ENCODE peak calls at places on chromosome 19, in four cellular contexts. P is esophagus muscularis mucosa, Q is prostate gland, C is endothelial cell of umbilical vein. U is an unnamed sample.

GRCh38 chr19:37994823-37995130 is 87.8 kb downstream of the SIPA1L3 start:
- DNase-seq in P (no peak), Q (no peak), C (no peak), U (no peak)

GRCh38 chr19:56837004-56837403 is 3.5 kb downstream of the PEG3 start:
- DNase-seq in P (no peak), Q (no peak), C (no peak), U (no peak)

GRCh38 chr19:15781659-15782058 is 5.8 kb upstream of the OR10H5 start:
- DNase-seq in P (no peak), Q (no peak), C (no peak), U (no peak)

GRCh38 chr19:45217193-45217956 is 27.8 kb downstream of the EXOC3L2 start:
- DNase-seq in P (no peak), Q (no peak), C (no peak), U (peak; percentile 46)

GRCh38 chr19:54190942-54191670 is at the start of gene TSEN34:
- DNase-seq in P (no peak), Q (peak; percentile 88), C (no peak), U (peak; percentile 88)

GRCh38 chr19:10654610-10655456 is 687 bp downstream of the ILF3 start:
- DNase-seq in P (no peak), Q (peak; percentile 37), C (peak; percentile 34), U (peak; percentile 95)

GRCh38 chr19:45972944-45973525 is 630 bp downstream of the NOVA2 start:
- DNase-seq in P (no peak), Q (no peak), C (no peak), U (no peak)

GRCh38 chr19:39971380-39971841 is 446 bp downstream of the PSMC4 start:
- DNase-seq in P (no peak), Q (no peak), C (peak; percentile 8), U (peak; percentile 35)

GRCh38 chr19:27671876-27672275 is 1541.1 kb downstream of the UQCRFS1 start:
- DNase-seq in P (no peak), Q (no peak), C (no peak), U (no peak)

GRCh38 chr19:56837892-56838679 is 2.4 kb downstream of the PEG3 start:
- DNase-seq in P (no peak), Q (peak; percentile 59), C (no peak), U (no peak)

GRCh38 chr19:40604647-40605200 is 3.6 kb downstream of the LTBP4 start:
- DNase-seq in P (no peak), Q (no peak), C (no peak), U (no peak)

GRCh38 chr19:41430907-41431306 is 3.7 kb upstream of the B3GNT8 start:
- DNase-seq in P (no peak), Q (no peak), C (no peak), U (no peak)

GRCh38 chr19:34075661-34076091 is 96.6 kb upstream of the LSM14A start:
- DNase-seq in P (no peak), Q (no peak), C (no peak), U (no peak)

GRCh38 chr19:8648240-8648639 is 17.8 kb downstream of the NFILZ start:
- DNase-seq in P (no peak), Q (no peak), C (no peak), U (no peak)

GRCh38 chr19:9721861-9722260 is 46.7 kb downstream of the ZNF846 start:
- DNase-seq in P (no peak), Q (no peak), C (no peak), U (peak; percentile 23)

GRCh38 chr19:56066152-56067023 is 54.7 kb downstream of the ZNF787 start:
- DNase-seq in P (no peak), Q (peak; percentile 44), C (peak; percentile 54), U (peak; percentile 82)

GRCh38 chr19:11651062-11651461 is 53.8 kb downstream of the ZNF627 start:
- DNase-seq in P (no peak), Q (no peak), C (no peak), U (no peak)

GRCh38 chr19:32864318-32865007 is 5.1 kb downstream of the SLC7A9 start:
- DNase-seq in P (no peak), Q (no peak), C (no peak), U (no peak)

GRCh38 chr19:14580623-14581237 is 2.2 kb upstream of the CLEC17A start:
- DNase-seq in P (no peak), Q (no peak), C (no peak), U (no peak)

GRCh38 chr19:28288850-28289249 is 924.1 kb downstream of the UQCRFS1 start:
- DNase-seq in P (no peak), Q (no peak), C (no peak), U (peak; percentile 3)

GRCh38 chr19:37565370-37565669 is 29.3 kb downstream of the ZNF571 start:
- DNase-seq in P (no peak), Q (no peak), C (no peak), U (no peak)

GRCh38 chr19:53518061-53518460 is 19.9 kb upstream of the ZNF331 start:
- DNase-seq in P (no peak), Q (no peak), C (no peak), U (no peak)

GRCh38 chr19:27746691-27747380 is 1466.1 kb downstream of the UQCRFS1 start:
- DNase-seq in P (peak; percentile 86), Q (peak; percentile 34), C (no peak), U (peak; percentile 77)

GRCh38 chr19:38975214-38975860 is at the start of gene FBXO17:
- DNase-seq in P (no peak), Q (peak; percentile 42), C (peak; percentile 53), U (peak; percentile 70)

GRCh38 chr19:58325623-58326022 is 1.2 kb upstream of the ZSCAN22 start:
- DNase-seq in P (no peak), Q (no peak), C (no peak), U (no peak)

GRCh38 chr19:40411958-40412499 is 1.1 kb downstream of the PRX start:
- DNase-seq in P (no peak), Q (no peak), C (no peak), U (no peak)

GRCh38 chr19:28386080-28386869 is 826.7 kb downstream of the UQCRFS1 start:
- DNase-seq in P (no peak), Q (no peak), C (no peak), U (no peak)

GRCh38 chr19:3746371-3747056 is 15.0 kb downstream of the APBA3 start:
- DNase-seq in P (no peak), Q (no peak), C (no peak), U (no peak)

GRCh38 chr19:55443045-55443823 is at the start of gene SHISA7:
- DNase-seq in P (no peak), Q (no peak), C (no peak), U (peak; percentile 69)

GRCh38 chr19:41877490-41877876 is 404 bp downstream of the CD79A start:
- DNase-seq in P (no peak), Q (no peak), C (no peak), U (no peak)

GRCh38 chr19:810077-810855 is 11.5 kb downstream of the PLPPR3 start:
- DNase-seq in P (no peak), Q (no peak), C (no peak), U (peak; percentile 21)

GRCh38 chr19:58569191-58569942 is 3.8 kb downstream of the MZF1 start:
- DNase-seq in P (no peak), Q (no peak), C (no peak), U (no peak)

GRCh38 chr19:43316591-43317319 is 36.7 kb upstream of the CD177 start:
- DNase-seq in P (no peak), Q (no peak), C (no peak), U (peak; percentile 62)

GRCh38 chr19:7559102-7559501 is 23.6 kb downstream of the PNPLA6 start:
- DNase-seq in P (no peak), Q (no peak), C (no peak), U (no peak)

GRCh38 chr19:3547301-3547731 is 8.3 kb downstream of the TEKTIP1 start:
- DNase-seq in P (no peak), Q (no peak), C (no peak), U (no peak)

GRCh38 chr19:43078311-43078710 is 4.2 kb downstream of the PSG2 start:
- DNase-seq in P (no peak), Q (no peak), C (no peak), U (no peak)

GRCh38 chr19:7916137-7916907 is 1.7 kb downstream of the TGFBR3L start:
- DNase-seq in P (no peak), Q (no peak), C (no peak), U (peak; percentile 71)

GRCh38 chr19:46739290-46739771 is 6.5 kb upstream of the FKRP start:
- DNase-seq in P (peak; percentile 94), Q (no peak), C (no peak), U (no peak)

GRCh38 chr19:44623080-44623479 is 9.7 kb downstream of the IGSF23 start:
- DNase-seq in P (no peak), Q (no peak), C (peak; percentile 80), U (no peak)

GRCh38 chr19:18839465-18840287 is 7.9 kb downstream of the UPF1 start:
- DNase-seq in P (no peak), Q (no peak), C (peak; percentile 14), U (peak; percentile 43)

GRCh38 chr19:18841400-18841799 is 9.6 kb downstream of the UPF1 start:
- DNase-seq in P (no peak), Q (no peak), C (no peak), U (no peak)

GRCh38 chr19:18840288-18841260 is 8.8 kb downstream of the UPF1 start:
- DNase-seq in P (no peak), Q (no peak), C (no peak), U (no peak)

GRCh38 chr19:18843960-18844359 is 12.2 kb downstream of the UPF1 start:
- DNase-seq in P (no peak), Q (no peak), C (no peak), U (no peak)

GRCh38 chr19:18842166-18842565 is 10.4 kb downstream of the UPF1 start:
- DNase-seq in P (no peak), Q (no peak), C (no peak), U (no peak)
- TF ChIP-seq POLR2AphosphoS5 in P (no peak), Q (no peak), C (no peak), U (no peak)

GRCh38 chr19:36054733-36055686 is at the start of gene WDR62:
- DNase-seq in P (no peak), Q (peak; percentile 92), C (no peak), U (peak; percentile 96)
- TF ChIP-seq POLR2AphosphoS5 in P (no peak), Q (no peak), C (peak; percentile 35), U (peak; percentile 64)

GRCh38 chr19:49551531-49551930 is 23.7 kb downstream of the RCN3 start:
- DNase-seq in P (no peak), Q (no peak), C (no peak), U (no peak)
- TF ChIP-seq POLR2AphosphoS5 in P (no peak), Q (no peak), C (no peak), U (no peak)

GRCh38 chr19:49017666-49018351 is 918 bp upstream of the LHB start:
- DNase-seq in P (no peak), Q (no peak), C (peak; percentile 70), U (peak; percentile 83)
- TF ChIP-seq POLR2AphosphoS5 in P (no peak), Q (no peak), C (peak; percentile 65), U (peak; percentile 12)